ENCODE peak calls at places on chromosomes 4 and X, in five cellular contexts. N is ascending aorta, Q is DND-41, A is mammary epithelial cell, L is left lung. H is an unnamed sample. For H3K27me3, the result is how much of the 10 kb centered on the place peaks cover.

GRCh38 chr4:27684501-27685077 is 823.9 kb downstream of the STIM2 start:
- DNase-seq in N (no peak), Q (peak), A (peak), L (no peak), H (peak)

GRCh38 chrX:126339926-126340325 is 173.8 kb upstream of the DCAF12L2 start:
- DNase-seq in N (no peak), Q (no peak), A (no peak), L (no peak), H (no peak)

GRCh38 chr4:88144866-88145300 is 13.6 kb downstream of the ABCG2 start:
- DNase-seq in N (no peak), Q (no peak), A (no peak), L (no peak), H (no peak)

GRCh38 chr4:33482773-33483172 is 2761.5 kb downstream of the ARAP2 start:
- DNase-seq in N (no peak), Q (no peak), A (no peak), L (no peak), H (no peak)

GRCh38 chrX:107290019-107290418 is 83.6 kb downstream of the DNAAF6 start:
- DNase-seq in N (no peak), Q (no peak), A (no peak), L (no peak), H (no peak)

GRCh38 chr4:159204566-159204965 is 101.7 kb downstream of the RAPGEF2 start:
- DNase-seq in N (no peak), Q (no peak), A (no peak), L (no peak), H (no peak)

GRCh38 chr4:167786504-167786903 is 305.8 kb upstream of the ANXA10 start:
- DNase-seq in N (no peak), Q (no peak), A (no peak), L (no peak), H (no peak)

GRCh38 chrX:107374831-107375230 is 74.6 kb upstream of the FRMPD3 start:
- DNase-seq in N (no peak), Q (no peak), A (no peak), L (no peak), H (no peak)

GRCh38 chr4:82380344-82380743 is 6.6 kb upstream of the HNRNPD start:
- DNase-seq in N (no peak), Q (no peak), A (peak), L (no peak), H (no peak)

GRCh38 chr4:7241587-7242125 is 49.3 kb downstream of the SORCS2 start:
- DNase-seq in N (no peak), Q (no peak), A (no peak), L (peak), H (no peak)
- H3K27me3 ChIP-seq in N (under half), Q (under half), A (under half), L (under half), H (under half)

GRCh38 chr4:52843958-52844357 is 18.2 kb upstream of the RASL11B start:
- DNase-seq in N (no peak), Q (no peak), A (no peak), L (no peak), H (no peak)
- H3K4me3 ChIP-seq in N (no peak), Q (no peak), A (no peak), L (no peak), H (no peak)

GRCh38 chrX:73448379-73448778 is 1.5 kb downstream of the CDX4 start:
- DNase-seq in N (no peak), Q (no peak), A (no peak), L (no peak), H (peak)
- H3K27me3 ChIP-seq in N (under half), Q (under half), A (under half), L (under half), H (under half)

GRCh38 chrX:115972717-115973116 is 197.8 kb upstream of the AGTR2 start:
- DNase-seq in N (no peak), Q (no peak), A (no peak), L (no peak), H (no peak)

GRCh38 chrX:115968436-115969252 is 201.9 kb upstream of the AGTR2 start:
- DNase-seq in N (peak), Q (no peak), A (peak), L (peak), H (peak)

GRCh38 chrX:115970718-115971117 is 199.8 kb upstream of the AGTR2 start:
- DNase-seq in N (no peak), Q (no peak), A (no peak), L (no peak), H (no peak)

DNA sequence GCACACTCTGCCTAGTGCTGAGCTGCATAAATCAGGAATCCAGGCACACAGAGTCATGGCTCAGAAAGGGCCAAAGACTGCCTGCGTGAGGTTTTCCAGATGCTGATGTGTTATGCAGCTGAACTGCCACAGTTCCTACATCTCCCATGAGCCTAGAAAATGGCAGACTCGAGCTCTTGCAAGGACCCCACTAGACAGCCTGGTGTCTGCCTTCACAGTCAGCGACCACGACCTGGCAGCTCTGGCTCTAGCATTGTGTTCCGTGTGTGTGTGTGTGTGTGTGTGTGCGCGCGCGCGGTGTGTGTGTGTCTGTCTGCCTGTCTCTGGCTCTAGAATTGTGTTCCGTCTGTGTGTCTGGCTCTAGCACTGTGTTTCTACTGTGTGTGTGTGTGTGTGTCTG is 203.6 kb upstream of the AGTR2 start:
- DNase-seq in N (no peak), Q (no peak), A (no peak), L (no peak), H (no peak)
- H3K4me3 ChIP-seq in N (no peak), Q (no peak), A (no peak), L (no peak), H (peak)

H was measured in H7.